ENCODE peak calls at places on chromosomes 16 and 17, in six cellular contexts. C is A673, H is GM12878, G is body of pancreas, Z is Peyer's patch, W is mucosa of descending colon. B is an unnamed sample. For H3K36me3 and H3K4me1, the result is how much of the 10 kb centered on the place peaks cover.

GRCh38 chr16:361341-361871 is 8.9 kb upstream of the AXIN1 start:
- DNase-seq in C (no peak), H (no peak), G (no peak), Z (no peak), W (peak), B (no peak)

GRCh38 chr16:79509221-79509631 is 91.3 kb downstream of the MAF start:
- DNase-seq in C (no peak), H (no peak), G (peak), Z (no peak), W (no peak), B (no peak)

GRCh38 chr17:42456223-42457106 is 2.2 kb upstream of the ATP6V0A1 start:
- DNase-seq in C (peak), H (peak), G (no peak), Z (no peak), W (no peak), B (peak)

GRCh38 chr16:3022208-3022696 is 1.5 kb downstream of the HCFC1R1 start:
- DNase-seq in C (peak), H (no peak), G (peak), Z (peak), W (peak), B (peak)

GRCh38 chr16:65500007-65500406 is 378.1 kb upstream of the CDH11 start:
- DNase-seq in C (no peak), H (no peak), G (no peak), Z (no peak), W (no peak), B (no peak)

GRCh38 chr16:23895052-23895451 is 59.3 kb downstream of the PRKCB start:
- DNase-seq in C (no peak), H (no peak), G (no peak), Z (no peak), W (no peak), B (no peak)

GRCh38 chr17:73308017-73308823 is 3.6 kb downstream of the CDC42EP4 start:
- DNase-seq in C (peak), H (no peak), G (peak), Z (peak), W (peak), B (peak)

GRCh38 chr17:8189711-8190477 is at the start of gene BORCS6:
- DNase-seq in C (peak), H (peak), G (peak), Z (peak), W (peak), B (peak)

GRCh38 chr17:72393553-72393952 is 272.7 kb downstream of the SOX9 start:
- DNase-seq in C (no peak), H (no peak), G (no peak), Z (no peak), W (no peak), B (peak)

GRCh38 chr17:78892520-78892919 is 10.5 kb downstream of the CEP295NL start:
- DNase-seq in C (no peak), H (no peak), G (no peak), Z (no peak), W (no peak), B (no peak)

GRCh38 chr17:76994237-76994637 is 126.0 kb downstream of the MGAT5B start:
- DNase-seq in C (no peak), H (no peak), G (no peak), Z (no peak), W (no peak), B (no peak)

GRCh38 chr17:692116-692515 is 22.5 kb downstream of the VPS53 start:
- DNase-seq in C (no peak), H (no peak), G (no peak), Z (no peak), W (no peak), B (no peak)

GRCh38 chr17:42673885-42674754 is 2.7 kb downstream of the PLEKHH3 start:
- DNase-seq in C (peak), H (no peak), G (peak), Z (no peak), W (no peak), B (peak)

GRCh38 chr17:35731932-35732805 is 730 bp downstream of the RASL10B start:
- DNase-seq in C (no peak), H (no peak), G (peak), Z (no peak), W (no peak), B (peak)

GRCh38 chr16:57999971-58000705 is at the start of gene ZNF319:
- DNase-seq in C (no peak), H (no peak), G (peak), Z (no peak), W (no peak), B (no peak)

GRCh38 chr17:63150994-63151464 is 185.0 kb downstream of the TANC2 start:
- DNase-seq in C (peak), H (no peak), G (no peak), Z (no peak), W (no peak), B (peak)

GRCh38 chr16:80610489-80611156 is 69.8 kb downstream of the DYNLRB2 start:
- DNase-seq in C (no peak), H (no peak), G (no peak), Z (no peak), W (no peak), B (no peak)

GRCh38 chr17:37064956-37065355 is 116.2 kb downstream of the AATF start:
- DNase-seq in C (no peak), H (no peak), G (no peak), Z (no peak), W (no peak), B (no peak)

GRCh38 chr17:37503148-37503547 is 13.5 kb downstream of the DUSP14 start:
- DNase-seq in C (no peak), H (no peak), G (no peak), Z (no peak), W (no peak), B (no peak)

GRCh38 chr16:55380485-55380884 is 56.5 kb downstream of the IRX6 start:
- DNase-seq in C (no peak), H (no peak), G (no peak), Z (no peak), W (no peak), B (no peak)

GRCh38 chr16:11350531-11351335 is 5.5 kb downstream of the RMI2 start:
- DNase-seq in C (peak), H (no peak), G (no peak), Z (no peak), W (peak), B (peak)

GRCh38 chr16:65988019-65988418 is 378.5 kb upstream of the CDH5 start:
- DNase-seq in C (no peak), H (no peak), G (no peak), Z (no peak), W (no peak), B (peak)

GRCh38 chr16:83952587-83952939 is 477 bp upstream of the OSGIN1 start:
- DNase-seq in C (no peak), H (no peak), G (peak), Z (no peak), W (no peak), B (no peak)

GRCh38 chr17:52128721-52129120 is 29.8 kb downstream of the CA10 start:
- DNase-seq in C (no peak), H (no peak), G (no peak), Z (no peak), W (no peak), B (no peak)

GRCh38 chr16:27315333-27316037 is 1.7 kb downstream of the IL4R start:
- DNase-seq in C (no peak), H (no peak), G (peak), Z (peak), W (peak), B (peak)

GRCh38 chr16:56747486-56748045 is 17.6 kb downstream of the NUP93 start:
- DNase-seq in C (no peak), H (no peak), G (no peak), Z (no peak), W (no peak), B (peak)

GRCh38 chr16:71919033-71919432 is 23.7 kb downstream of the IST1 start:
- DNase-seq in C (no peak), H (no peak), G (no peak), Z (no peak), W (no peak), B (no peak)

GRCh38 chr16:50202926-50203624 is 50.0 kb downstream of the TENT4B start:
- DNase-seq in C (peak), H (no peak), G (no peak), Z (no peak), W (no peak), B (peak)

GRCh38 chr17:20992987-20993862 is 49.6 kb downstream of the USP22 start:
- DNase-seq in C (peak), H (peak), G (peak), Z (peak), W (no peak), B (peak)

GRCh38 chr16:11583171-11583570 is 3.5 kb downstream of the LITAF start:
- DNase-seq in C (no peak), H (no peak), G (no peak), Z (no peak), W (no peak), B (peak)

GRCh38 chr17:41340934-41341861 is 9.4 kb downstream of the KRT33A start:
- DNase-seq in C (no peak), H (peak), G (no peak), Z (no peak), W (peak), B (no peak)

GRCh38 chr16:177394-177822 is 928 bp downstream of the HBA1 start:
- DNase-seq in C (no peak), H (no peak), G (no peak), Z (no peak), W (no peak), B (peak)

GRCh38 chr16:85257483-85257882 is 145.2 kb upstream of the CIBAR2 start:
- DNase-seq in C (no peak), H (no peak), G (no peak), Z (no peak), W (no peak), B (no peak)

GRCh38 chr17:60749050-60749449 is 71.4 kb downstream of the BCAS3 start:
- DNase-seq in C (no peak), H (no peak), G (no peak), Z (no peak), W (no peak), B (no peak)

GRCh38 chr17:59916446-59916845 is 23.5 kb downstream of the RPS6KB1 start:
- DNase-seq in C (no peak), H (no peak), G (no peak), Z (no peak), W (no peak), B (no peak)

GRCh38 chr17:29076722-29077121 is 33.8 kb downstream of the PIPOX start:
- DNase-seq in C (no peak), H (no peak), G (no peak), Z (no peak), W (peak), B (no peak)

GRCh38 chr17:9668532-9668931 is 23.2 kb downstream of the USP43 start:
- DNase-seq in C (peak), H (no peak), G (no peak), Z (no peak), W (no peak), B (peak)

GRCh38 chr16:88477631-88478030 is 24.6 kb downstream of the ZFPM1 start:
- DNase-seq in C (peak), H (no peak), G (no peak), Z (no peak), W (no peak), B (no peak)

GRCh38 chr16:10210979-10211378 is 28.8 kb upstream of the GRIN2A start:
- DNase-seq in C (no peak), H (no peak), G (no peak), Z (no peak), W (no peak), B (no peak)

DNA sequence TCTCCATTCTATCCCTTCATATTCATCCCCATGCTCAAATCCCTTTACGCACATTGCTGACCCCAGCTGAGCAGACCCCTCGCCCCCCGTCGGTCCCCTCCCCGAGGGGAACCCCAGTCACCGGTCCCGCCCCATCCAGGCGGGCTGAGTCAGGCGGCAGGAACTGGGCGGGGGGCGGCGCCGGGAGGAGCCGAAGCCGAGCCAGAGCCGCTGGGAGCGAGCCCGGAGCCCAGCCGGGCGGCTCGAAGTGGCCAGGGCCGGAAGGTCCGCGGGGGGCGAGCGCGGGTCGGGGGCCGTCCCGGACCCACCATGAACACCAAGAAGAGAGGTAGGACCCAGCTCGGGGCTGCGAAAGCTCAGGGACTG is 8.6 kb downstream of the RIPOR1 start:
- DNase-seq in C (no peak), H (no peak), G (peak), Z (no peak), W (peak), B (peak)
- H3K4me3 ChIP-seq in C (peak), H (peak), G (peak), Z (peak), W (peak), B (peak)

GRCh38 chr17:1789936-1790335 is 28.1 kb downstream of the SERPINF1 start:
- DNase-seq in C (no peak), H (no peak), G (no peak), Z (no peak), W (no peak), B (no peak)

GRCh38 chr17:1787301-1787902 is 25.5 kb downstream of the SERPINF1 start:
- DNase-seq in C (no peak), H (no peak), G (peak), Z (peak), W (peak), B (peak)

GRCh38 chr17:1783834-1784611 is 22.2 kb downstream of the SERPINF1 start:
- DNase-seq in C (peak), H (no peak), G (peak), Z (no peak), W (peak), B (peak)

GRCh38 chr17:1785925-1786324 is 24.1 kb downstream of the SERPINF1 start:
- DNase-seq in C (no peak), H (no peak), G (no peak), Z (no peak), W (no peak), B (no peak)

DNA sequence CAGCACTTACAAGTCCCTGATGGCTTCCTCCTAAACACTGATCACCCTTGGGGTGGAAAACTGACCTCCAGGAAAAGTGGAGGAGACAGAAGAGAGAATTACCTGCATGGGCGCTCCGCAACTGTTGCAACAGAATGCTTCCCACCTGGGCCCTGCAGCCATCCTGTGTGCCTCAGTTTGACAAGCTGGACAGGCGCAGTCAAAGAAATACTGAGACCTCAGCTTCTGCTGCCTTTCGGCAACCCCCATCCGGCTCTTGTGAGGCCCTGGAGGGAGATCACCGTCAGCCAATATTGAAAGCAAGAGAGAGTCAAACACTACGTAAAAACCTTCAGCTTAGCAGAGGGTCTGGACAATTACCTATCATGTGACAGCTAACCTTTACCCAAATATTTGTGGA is 24.8 kb downstream of the SERPINF1 start:
- DNase-seq in C (no peak), H (no peak), G (no peak), Z (no peak), W (no peak), B (no peak)
- H3K36me3 ChIP-seq in C (under half), H (under half), G (under half), Z (under half), W (under half), B (under half)

DNA sequence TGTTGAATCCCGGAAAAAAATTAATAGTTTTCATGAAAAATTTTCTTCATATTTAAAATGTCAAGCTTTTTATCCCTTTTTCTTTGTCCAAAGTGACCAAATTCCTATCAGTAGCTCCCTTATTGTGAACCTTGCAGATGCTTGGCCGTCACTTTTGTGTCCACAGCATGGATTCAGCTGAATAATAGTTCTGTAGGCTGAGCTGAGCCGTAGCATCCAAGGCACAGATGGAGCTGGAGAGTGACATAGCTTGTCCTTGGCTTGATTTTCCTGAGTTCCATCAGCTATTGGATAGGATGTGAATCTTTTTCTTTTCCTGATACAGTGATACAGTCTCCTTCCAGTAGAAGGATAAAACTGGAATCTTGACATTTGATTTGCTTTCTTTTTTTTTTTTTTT is 3.6 kb downstream of the NUP85 start:
- DNase-seq in C (no peak), H (no peak), G (no peak), Z (no peak), W (no peak), B (no peak)
- H3K4me1 ChIP-seq in C (under half), H (under half), G (under half), Z (under half), W (under half), B (under half)

GRCh38 chr16:48246066-48246465 is 1.3 kb downstream of the ABCC11 start:
- DNase-seq in C (no peak), H (no peak), G (no peak), Z (no peak), W (no peak), B (peak)
- H3K4me3 ChIP-seq in C (no peak), H (peak), G (no peak), Z (peak), W (no peak), B (no peak)

B was measured in cardiac muscle cell.